ENCODE peak calls at places on chromosomes 6 and 20, in ten cellular contexts. X, L, E, I, P, Q, V, Z, S and N are unnamed samples.

GRCh38 chr6:139943391-139943790 is 568.9 kb upstream of the CITED2 start:
- DNase-seq in E (no peak), L (no peak), V (no peak), X (no peak), P (no peak), S (peak), Q (no peak), Z (no peak), I (no peak), N (no peak)

GRCh38 chr6:169960003-169960344 is 208.6 kb downstream of the ERMARD start:
- DNase-seq in E (no peak), V (no peak), L (no peak), P (no peak), Q (no peak), S (no peak), I (no peak), X (no peak), Z (no peak), N (no peak)

GRCh38 chr20:10502098-10502526 is 67.0 kb downstream of the SLX4IP start:
- DNase-seq in S (no peak), Q (no peak), Z (no peak), L (no peak), E (peak), P (no peak), X (no peak), V (no peak), I (no peak), N (no peak)

GRCh38 chr20:42604998-42605970 is 584.4 kb downstream of the PTPRT start:
- DNase-seq in X (no peak), V (no peak), L (no peak), E (no peak), I (no peak), Q (no peak), S (no peak), Z (no peak), P (no peak), N (no peak)

GRCh38 chr6:170067257-170067656 is 223.6 kb downstream of the DLL1 start:
- DNase-seq in L (no peak), E (peak), S (no peak), X (no peak), Z (no peak), P (no peak), V (no peak), Q (no peak), I (no peak), N (peak)

GRCh38 chr6:158707120-158707519 is 57.3 kb downstream of the SYTL3 start:
- DNase-seq in P (no peak), V (no peak), L (no peak), S (no peak), E (no peak), I (no peak), Q (no peak), Z (no peak), X (no peak), N (no peak)

GRCh38 chr20:48752963-48753362 is 74.8 kb downstream of the PREX1 start:
- DNase-seq in Q (no peak), Z (no peak), S (no peak), P (no peak), V (no peak), X (no peak), E (no peak), I (no peak), L (no peak), N (no peak)

GRCh38 chr20:8242827-8243764 is 111.0 kb downstream of the PLCB1 start:
- DNase-seq in Q (no peak), L (no peak), Z (no peak), S (no peak), P (no peak), E (no peak), V (no peak), X (no peak), I (no peak), N (no peak)

GRCh38 chr6:3287976-3288707 is 29.4 kb downstream of the PSMG4 start:
- DNase-seq in X (no peak), E (no peak), L (no peak), P (no peak), Z (no peak), S (no peak), Q (no peak), I (no peak), V (no peak), N (no peak)

GRCh38 chr20:34495928-34496327 is 20.3 kb upstream of the DYNLRB1 start:
- DNase-seq in P (no peak), Z (no peak), X (no peak), V (no peak), L (no peak), S (no peak), I (no peak), Q (no peak), E (no peak), N (no peak)

GRCh38 chr6:25706314-25707014 is 48.1 kb upstream of the SLC17A4 start:
- DNase-seq in X (no peak), E (peak), L (no peak), V (no peak), I (no peak), S (no peak), Q (no peak), Z (no peak), P (no peak), N (no peak)

GRCh38 chr6:140225587-140226438 is 851.4 kb upstream of the CITED2 start:
- DNase-seq in Q (no peak), S (peak), L (no peak), Z (no peak), E (no peak), V (no peak), I (no peak), X (no peak), P (no peak), N (no peak)

GRCh38 chr6:22613695-22614094 is 44.3 kb downstream of the HDGFL1 start:
- DNase-seq in X (no peak), P (no peak), Z (no peak), E (no peak), L (no peak), V (no peak), I (no peak), Q (no peak), S (no peak), N (no peak)

GRCh38 chr6:79605061-79605460 is 26.1 kb upstream of the SH3BGRL2 start:
- DNase-seq in V (no peak), I (no peak), X (no peak), L (no peak), Z (no peak), Q (no peak), S (no peak), P (no peak), E (peak), N (no peak)

GRCh38 chr6:105459049-105459448 is 56.2 kb upstream of the PREP start:
- DNase-seq in X (no peak), Q (no peak), V (peak), E (no peak), Z (peak), S (no peak), P (peak), L (no peak), I (no peak), N (no peak)

GRCh38 chr20:58233393-58233792 is 4.9 kb upstream of the ANKRD60 start:
- DNase-seq in Z (no peak), Q (no peak), I (no peak), L (no peak), S (no peak), X (no peak), P (no peak), E (no peak), V (no peak), N (no peak)

GRCh38 chr20:42204261-42204660 is 586.1 kb upstream of the CHD6 start:
- DNase-seq in I (no peak), E (peak), P (no peak), S (peak), L (no peak), Q (no peak), V (no peak), Z (no peak), X (peak), N (no peak)

GRCh38 chr6:49906511-49906910 is 40.2 kb upstream of the CRISP1 start:
- DNase-seq in E (peak), Q (no peak), S (no peak), P (no peak), V (no peak), L (no peak), I (no peak), Z (no peak), X (no peak), N (peak)

GRCh38 chr6:37021356-37022129 is 16.1 kb downstream of the FGD2 start:
- DNase-seq in S (peak), Q (peak), E (peak), Z (peak), X (no peak), L (peak), P (no peak), V (peak), I (no peak), N (no peak)

GRCh38 chr6:139728879-139729278 is 354.4 kb upstream of the CITED2 start:
- DNase-seq in L (no peak), X (no peak), E (no peak), P (no peak), Q (no peak), S (no peak), I (no peak), V (no peak), Z (no peak), N (no peak)

GRCh38 chr6:74249658-74250057 is 553.7 kb downstream of the CD109 start:
- DNase-seq in V (no peak), Z (no peak), Q (no peak), L (no peak), P (no peak), E (no peak), I (no peak), X (no peak), S (peak), N (no peak)

GRCh38 chr6:125957391-125957693 is 772 bp downstream of the HINT3 start:
- DNase-seq in X (no peak), L (no peak), Z (no peak), V (no peak), Q (no peak), I (no peak), S (no peak), E (no peak), P (no peak), N (no peak)

GRCh38 chr6:128487055-128487454 is 33.3 kb downstream of the PTPRK start:
- DNase-seq in V (no peak), L (no peak), I (no peak), Z (no peak), X (no peak), P (no peak), S (peak), Q (no peak), E (peak), N (no peak)

GRCh38 chr6:145096846-145097245 is 638.5 kb downstream of the EPM2A start:
- DNase-seq in P (no peak), Q (no peak), E (no peak), S (no peak), Z (no peak), I (no peak), L (no peak), V (no peak), X (no peak), N (no peak)

GRCh38 chr6:35507221-35507620 is 5.5 kb downstream of the TULP1 start:
- DNase-seq in V (no peak), X (no peak), Q (no peak), L (no peak), S (no peak), Z (no peak), E (no peak), P (no peak), I (no peak), N (no peak)

GRCh38 chr6:15283986-15284361 is 38.1 kb downstream of the JARID2 start:
- DNase-seq in P (no peak), X (no peak), Q (no peak), L (no peak), V (no peak), Z (no peak), S (no peak), E (no peak), I (no peak), N (no peak)